ENCODE peak calls at places on chromosomes 12 and 14, in nine cellular contexts. Z is AG04449, N is OCI-LY7, C is IMR-90, I is WERI-Rb-1, P is fibroblast of lung, J is breast epithelium, S is lung, K is pancreas. G is an unnamed sample.

GRCh38 chr12:53325539-53326061 is 4.2 kb upstream of the AAAS start:
- DNase-seq in N (peak; percentile 39), S (no peak), P (no peak), Z (no peak), J (no peak), C (no peak), K (peak; percentile 31), I (no peak), G (no peak)

GRCh38 chr12:6647083-6647604 is at the start of gene ACRBP:
- DNase-seq in K (peak; percentile 73), N (peak; percentile 80), P (peak; percentile 61), J (peak; percentile 79), I (no peak), S (peak; percentile 64), C (peak; percentile 14), Z (no peak), G (peak; percentile 9)

GRCh38 chr12:132545955-132546354 is 56.0 kb downstream of the FBRSL1 start:
- DNase-seq in Z (no peak), I (no peak), S (no peak), J (no peak), N (no peak), P (no peak), K (no peak), C (no peak), G (no peak)

GRCh38 chr14:32078794-32079663 is 1.9 kb downstream of the ARHGAP5 start:
- DNase-seq in J (no peak), N (no peak), I (no peak), P (peak; percentile 73), C (peak; percentile 31), S (no peak), Z (no peak), K (no peak), G (no peak)

GRCh38 chr12:83664650-83665049 is 977.9 kb downstream of the TMTC2 start:
- DNase-seq in Z (no peak), N (no peak), K (no peak), I (peak; percentile 40), C (no peak), J (no peak), S (no peak), P (no peak), G (no peak)

GRCh38 chr12:132285991-132286681 is 43.3 kb downstream of the GALNT9 start:
- DNase-seq in I (peak; percentile 34), P (peak; percentile 65), S (peak; percentile 58), Z (no peak), C (peak; percentile 21), N (no peak), J (peak; percentile 47), K (peak; percentile 37), G (peak; percentile 69)

GRCh38 chr14:39731912-39732311 is 299.7 kb upstream of the FBXO33 start:
- DNase-seq in N (peak; percentile 46), C (no peak), I (peak; percentile 22), J (no peak), S (no peak), K (no peak), P (no peak), Z (no peak), G (no peak)

GRCh38 chr14:98138666-98139065 is 1133.3 kb downstream of the BCL11B start:
- DNase-seq in K (no peak), I (peak; percentile 23), C (no peak), S (peak; percentile 32), P (peak; percentile 24), N (peak; percentile 25), J (no peak), Z (no peak), G (no peak)

GRCh38 chr12:115973968-115974765 is 303.3 kb downstream of the MED13L start:
- DNase-seq in C (no peak), K (no peak), N (no peak), S (no peak), J (no peak), P (no peak), I (no peak), Z (no peak), G (no peak)
- TF ChIP-seq CTCF in C (no peak), K (no peak), N (peak; percentile 15), S (no peak), J (no peak), P (no peak), I (peak; percentile 28), Z (no peak), G (no peak)

GRCh38 chr12:93991882-93992415 is 156.4 kb upstream of the PLXNC1 start:
- DNase-seq in C (no peak), S (no peak), I (no peak), N (no peak), Z (no peak), P (no peak), K (no peak), J (no peak), G (no peak)
- H3K4me3 ChIP-seq in C (no peak overlapping the region), S (no peak overlapping the region), I (no peak overlapping the region), N (no peak overlapping the region), Z (no peak overlapping the region), P (no peak overlapping the region), K (no peak overlapping the region), J (no peak overlapping the region), G (no peak overlapping the region)

GRCh38 chr12:124348659-124349380 is 53.9 kb downstream of the RFLNA start:
- DNase-seq in J (no peak), N (no peak), K (no peak), C (no peak), I (no peak), S (no peak), Z (no peak), P (no peak), G (no peak)

GRCh38 chr12:124347805-124348658 is 53.1 kb downstream of the RFLNA start:
- DNase-seq in I (no peak), P (no peak), C (no peak), K (no peak), N (peak; percentile 23), S (no peak), J (no peak), Z (no peak), G (no peak)

GRCh38 chr12:124345795-124346194 is 50.9 kb downstream of the RFLNA start:
- DNase-seq in P (no peak), C (peak; percentile 19), N (no peak), K (no peak), I (no peak), Z (no peak), J (no peak), S (no peak), G (no peak)

GRCh38 chr12:124346425-124347168 is 51.7 kb downstream of the RFLNA start:
- DNase-seq in P (no peak), S (no peak), Z (no peak), C (no peak), I (no peak), K (no peak), J (no peak), N (no peak), G (no peak)

GRCh38 chr12:124347335-124347734 is 52.4 kb downstream of the RFLNA start:
- DNase-seq in J (no peak), I (no peak), K (no peak), S (no peak), N (no peak), Z (no peak), C (no peak), P (no peak), G (no peak)
- TF ChIP-seq CTCF in J (no peak), I (no peak), K (no peak), S (no peak), N (no peak), Z (no peak), C (no peak), P (no peak), G (no peak)

GRCh38 chr12:65836419-65837197 is 12.3 kb downstream of the HMGA2 start:
- DNase-seq in Z (no peak), N (no peak), J (no peak), K (no peak), S (no peak), C (no peak), I (no peak), P (no peak), G (no peak)

GRCh38 chr12:65845751-65846537 is 21.7 kb downstream of the HMGA2 start:
- DNase-seq in S (no peak), P (peak; percentile 34), Z (no peak), C (peak; percentile 36), N (no peak), I (peak; percentile 58), J (no peak), K (no peak), G (no peak)

GRCh38 chr12:65839027-65839426 is 14.7 kb downstream of the HMGA2 start:
- DNase-seq in I (no peak), C (no peak), S (no peak), J (no peak), P (no peak), Z (no peak), N (no peak), K (no peak), G (no peak)

GRCh38 chr12:65838330-65838976 is 14.2 kb downstream of the HMGA2 start:
- DNase-seq in I (no peak), N (no peak), C (no peak), Z (no peak), J (no peak), K (no peak), S (no peak), P (no peak), G (no peak)

GRCh38 chr12:65840793-65841670 is 16.7 kb downstream of the HMGA2 start:
- DNase-seq in J (no peak), N (no peak), Z (no peak), P (no peak), S (no peak), K (no peak), C (no peak), I (no peak), G (no peak)
- H3K4me3 ChIP-seq in J (no peak overlapping the region), N (no peak overlapping the region), Z (no peak overlapping the region), P (no peak overlapping the region), S (no peak overlapping the region), K (no peak overlapping the region), C (no peak overlapping the region), I (no peak overlapping the region), G (no peak overlapping the region)